ENCODE peak calls at places on chromosome 7, in four cellular contexts. V is fibroblast of lung, Z is fibroblast of the aortic adventitia, G is right lobe of liver. B is an unnamed sample.

GRCh38 chr7:14766747-14767146 is 135.8 kb downstream of the DGKB start:
- DNase-seq in G (no peak), V (no peak), Z (no peak), B (no peak)

GRCh38 chr7:52249741-52250140 is 785.7 kb upstream of the POM121L12 start:
- DNase-seq in V (no peak), G (no peak), Z (no peak), B (no peak)

GRCh38 chr7:99407849-99408346 is 499 bp downstream of the PDAP1 start:
- DNase-seq in G (no peak), V (peak), Z (peak), B (no peak)

GRCh38 chr7:22572292-22572691 is 72.3 kb upstream of the STEAP1B start:
- DNase-seq in V (no peak), G (no peak), Z (peak), B (no peak)

GRCh38 chr7:128742206-128742605 is 3.0 kb downstream of the CALU start:
- DNase-seq in V (peak), G (no peak), Z (peak), B (no peak)

GRCh38 chr7:149330914-149331567 is 69.0 kb downstream of the ZNF783 start:
- DNase-seq in Z (no peak), G (no peak), V (no peak), B (no peak)

GRCh38 chr7:13551503-13551902 is 438.0 kb downstream of the ETV1 start:
- DNase-seq in Z (no peak), G (no peak), V (no peak), B (no peak)

GRCh38 chr7:30912986-30913671 is 1.5 kb downstream of the AQP1 start:
- DNase-seq in Z (no peak), G (no peak), V (no peak), B (no peak)

GRCh38 chr7:17651926-17652385 is 288.3 kb downstream of the SNX13 start:
- DNase-seq in G (no peak), Z (peak), V (peak), B (peak)

GRCh38 chr7:12297709-12298108 is 86.6 kb downstream of the TMEM106B start:
- DNase-seq in Z (no peak), V (no peak), G (no peak), B (no peak)

GRCh38 chr7:131294553-131294952 is 33.1 kb upstream of the MKLN1 start:
- DNase-seq in G (no peak), Z (peak), V (no peak), B (no peak)

GRCh38 chr7:151689196-151689971 is 169.7 kb upstream of the RHEB start:
- DNase-seq in Z (no peak), G (no peak), V (peak), B (no peak)

GRCh38 chr7:129089521-129090212 is 34.8 kb upstream of the TNPO3 start:
- DNase-seq in G (no peak), V (no peak), Z (peak), B (no peak)

GRCh38 chr7:101690061-101690460 is 61.0 kb upstream of the MYL10 start:
- DNase-seq in Z (no peak), G (no peak), V (peak), B (no peak)

GRCh38 chr7:139598642-139599041 is 75.2 kb downstream of the CLEC2L start:
- DNase-seq in V (peak), Z (peak), G (no peak), B (no peak)

GRCh38 chr7:46026741-46027140 is 105.7 kb upstream of the IGFBP3 start:
- DNase-seq in V (no peak), G (no peak), Z (no peak), B (no peak)

GRCh38 chr7:26588511-26588910 is 275.9 kb downstream of the SKAP2 start:
- DNase-seq in Z (no peak), G (no peak), V (no peak), B (no peak)

GRCh38 chr7:147759327-147759943 is 831.1 kb upstream of the C7orf33 start:
- DNase-seq in G (no peak), V (no peak), Z (no peak), B (no peak)

GRCh38 chr7:47357863-47358262 is 224.0 kb downstream of the TNS3 start:
- DNase-seq in G (no peak), V (no peak), Z (no peak), B (no peak)

GRCh38 chr7:92747041-92747835 is 89.1 kb downstream of the CDK6 start:
- DNase-seq in V (peak), G (no peak), Z (no peak), B (no peak)

GRCh38 chr7:159211540-159212182 is 67.0 kb upstream of the VIPR2 start:
- DNase-seq in V (no peak), G (no peak), Z (no peak), B (no peak)

GRCh38 chr7:18357691-18358090 is 137.9 kb upstream of the HDAC9 start:
- DNase-seq in G (no peak), Z (no peak), V (no peak), B (peak)

GRCh38 chr7:75772081-75773077 is at the start of gene CCL26:
- DNase-seq in G (no peak), V (peak), Z (peak), B (peak)

GRCh38 chr7:2399848-2400587 is 3.4 kb upstream of the CHST12 start:
- DNase-seq in V (peak), G (peak), Z (peak), B (peak)

GRCh38 chr7:47475880-47476227 is 106.1 kb downstream of the TNS3 start:
- DNase-seq in G (no peak), V (no peak), Z (no peak), B (no peak)

GRCh38 chr7:69742237-69742636 is 144.0 kb downstream of the AUTS2 start:
- DNase-seq in V (no peak), Z (no peak), G (no peak), B (no peak)

GRCh38 chr7:117810642-117811512 is 62.4 kb downstream of the CTTNBP2 start:
- DNase-seq in Z (peak), G (no peak), V (no peak), B (no peak)

GRCh38 chr7:47518827-47519226 is 63.1 kb downstream of the TNS3 start:
- DNase-seq in Z (no peak), G (peak), V (no peak), B (no peak)

GRCh38 chr7:156145184-156145583 is 332.9 kb upstream of the SHH start:
- DNase-seq in Z (no peak), G (no peak), V (no peak), B (no peak)

GRCh38 chr7:84379446-84379845 is 184.9 kb upstream of the SEMA3A start:
- DNase-seq in G (no peak), V (no peak), Z (no peak), B (no peak)

GRCh38 chr7:105642264-105642663 is 61.0 kb upstream of the EFCAB10 start:
- DNase-seq in G (no peak), V (no peak), Z (no peak), B (no peak)

GRCh38 chr7:537911-538634 is 18.4 kb upstream of the PDGFA start:
- DNase-seq in V (peak), G (no peak), Z (peak), B (peak)
- TF ChIP-seq CTCF in V (no peak), G (no peak), Z (no peak), B (no peak)

GRCh38 chr7:123768493-123768892 is 19.7 kb upstream of the WASL start:
- DNase-seq in Z (no peak), V (no peak), G (peak), B (no peak)

GRCh38 chr7:123771256-123771655 is 22.5 kb upstream of the WASL start:
- DNase-seq in Z (no peak), V (no peak), G (no peak), B (no peak)

GRCh38 chr7:123771846-123772245 is 23.0 kb upstream of the WASL start:
- DNase-seq in V (no peak), Z (no peak), G (no peak), B (no peak)

GRCh38 chr7:123769371-123769770 is 20.6 kb upstream of the WASL start:
- DNase-seq in Z (peak), V (peak), G (peak), B (peak)

DNA sequence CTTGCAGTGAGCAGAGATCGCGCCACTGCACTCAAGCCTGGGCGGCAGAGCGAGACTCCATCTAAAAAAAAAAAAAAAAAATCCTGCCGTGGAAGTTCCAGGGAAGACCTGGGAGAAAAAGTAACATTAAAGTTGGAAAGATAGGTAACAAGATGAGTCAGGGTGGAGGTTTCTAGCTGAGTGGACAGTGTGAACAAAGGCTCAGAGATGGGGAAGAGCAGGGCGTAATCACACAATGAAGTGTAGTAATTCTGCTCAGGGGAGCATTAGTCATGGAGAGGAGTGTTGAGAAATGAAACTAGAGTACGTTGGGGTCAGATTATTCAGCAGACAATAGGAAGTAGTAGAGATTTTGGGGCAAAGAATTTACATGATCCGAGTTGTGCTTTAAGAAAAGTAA is 21.6 kb upstream of the WASL start:
- DNase-seq in Z (peak), G (no peak), V (peak), B (no peak)
- H3K4me3 ChIP-seq in Z (no peak), G (no peak), V (no peak), B (no peak)

DNA sequence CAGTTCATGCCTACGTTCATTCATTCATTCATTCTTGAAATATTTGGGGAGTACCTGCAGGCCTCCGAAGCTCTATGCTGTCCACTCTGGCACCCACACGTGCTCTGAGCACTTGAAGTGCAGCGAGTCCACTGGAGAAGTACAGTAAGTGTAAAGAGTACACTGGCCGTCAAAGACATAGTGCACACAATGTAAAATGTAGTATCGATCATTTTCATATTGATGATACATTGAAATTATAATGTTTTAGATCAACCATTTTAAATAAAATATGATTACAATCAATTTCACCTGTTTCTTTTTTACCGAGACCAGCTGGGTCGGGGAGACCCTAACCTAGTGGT is 37.0 kb upstream of the PURB start:
- DNase-seq in V (no peak), G (no peak), Z (no peak), B (no peak)
- TF ChIP-seq CTCF in V (no peak), G (no peak), Z (no peak), B (no peak)

DNA sequence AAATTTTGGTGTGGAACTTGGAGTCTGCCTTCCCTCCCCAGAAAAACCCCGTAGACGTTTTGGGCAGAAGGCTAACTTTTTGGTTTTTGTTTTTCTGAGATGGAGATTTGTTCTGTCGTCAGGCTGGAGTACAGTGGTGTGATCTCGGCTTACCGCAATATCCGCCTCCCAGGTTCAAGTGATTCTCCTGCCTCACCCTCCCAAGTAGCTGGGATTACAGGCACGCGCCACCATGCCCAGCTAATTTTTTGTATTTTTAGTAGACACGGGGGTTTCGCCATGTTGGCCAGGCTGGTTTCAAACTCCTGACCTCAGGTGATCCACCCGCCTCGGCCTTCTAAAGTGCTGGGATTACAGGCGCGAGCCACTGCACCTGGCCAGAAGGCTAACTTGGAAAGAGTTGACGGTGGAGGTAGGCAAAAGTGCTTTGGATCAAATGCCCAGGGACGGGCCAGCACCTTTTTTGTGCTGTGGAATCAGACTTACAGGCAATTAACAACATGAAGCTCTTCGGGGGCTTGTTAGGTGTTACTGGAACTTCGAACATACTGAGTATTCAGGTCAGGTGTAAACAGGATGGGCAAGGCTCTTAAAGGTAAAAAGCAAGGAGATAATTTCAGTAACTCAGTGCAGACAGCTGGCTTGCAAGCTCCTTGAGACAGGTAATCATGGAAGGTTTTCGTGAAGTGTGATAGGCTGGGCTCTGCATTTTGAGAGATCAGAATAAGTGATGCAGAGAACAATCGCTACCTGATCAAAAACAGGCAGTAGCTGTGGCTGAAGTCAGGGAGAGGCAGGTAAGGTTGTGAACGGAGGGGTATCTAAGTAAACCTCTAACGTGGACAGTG is 1.8 kb downstream of the PPP1R35 start:
- DNase-seq in V (no peak), G (no peak), Z (no peak), B (no peak)
- H3K4me3 ChIP-seq in V (peak), G (peak), Z (peak), B (peak)

DNA sequence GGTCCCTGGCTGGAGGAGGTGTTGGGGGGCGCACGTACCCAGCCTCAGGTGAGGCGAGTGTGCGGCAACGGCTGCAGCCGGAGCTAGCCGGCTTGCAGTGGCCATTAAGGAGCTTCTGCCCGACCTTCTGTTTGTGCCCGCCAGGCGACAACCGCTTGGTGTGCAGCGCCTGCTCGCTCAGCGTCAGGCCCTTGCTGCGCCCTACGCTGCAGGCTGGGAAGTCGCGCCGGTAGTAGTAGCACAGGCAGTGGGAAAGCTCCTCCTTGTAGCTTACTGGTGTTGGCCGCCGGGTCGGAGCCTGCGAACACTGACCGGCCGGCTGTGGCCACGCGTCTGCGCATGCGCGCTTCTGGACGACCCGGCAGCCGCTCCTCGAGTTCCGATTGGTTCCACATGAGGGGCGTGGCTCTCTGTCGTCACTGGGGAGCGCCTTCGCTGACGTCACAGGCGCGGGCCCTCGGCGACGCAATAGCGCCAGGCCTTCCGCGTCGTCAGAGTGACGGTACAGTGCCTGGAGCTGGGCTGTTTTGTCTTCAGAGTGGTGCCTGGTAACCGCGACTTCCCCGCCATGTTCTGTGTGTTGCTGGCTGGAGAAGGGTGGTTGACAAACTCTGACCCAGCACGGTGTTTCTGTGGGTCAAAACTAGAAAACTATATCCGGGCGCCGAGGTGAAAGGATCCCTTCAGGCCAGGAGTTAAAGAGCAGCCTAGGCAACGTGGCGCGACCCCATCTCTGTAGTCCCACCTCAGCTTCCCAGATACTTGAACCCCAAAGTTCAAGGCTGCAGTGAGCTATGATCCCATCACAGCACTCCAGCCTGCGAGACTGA is 76.3 kb upstream of the TMEM248 start:
- DNase-seq in Z (peak), V (peak), G (peak), B (peak)
- TF ChIP-seq CTCF in Z (peak), V (no peak), G (no peak), B (no peak)

GRCh38 chr7:81692146-81692905 is 77.5 kb downstream of the HGF start:
- DNase-seq in Z (peak), V (no peak), G (no peak), B (peak)

GRCh38 chr7:81690251-81690650 is 79.6 kb downstream of the HGF start:
- DNase-seq in Z (no peak), V (no peak), G (no peak), B (no peak)

GRCh38 chr7:81688622-81689411 is 81.0 kb downstream of the HGF start:
- DNase-seq in G (no peak), Z (peak), V (no peak), B (no peak)

GRCh38 chr7:81691199-81691821 is 78.5 kb downstream of the HGF start:
- DNase-seq in V (no peak), G (no peak), Z (peak), B (no peak)

DNA sequence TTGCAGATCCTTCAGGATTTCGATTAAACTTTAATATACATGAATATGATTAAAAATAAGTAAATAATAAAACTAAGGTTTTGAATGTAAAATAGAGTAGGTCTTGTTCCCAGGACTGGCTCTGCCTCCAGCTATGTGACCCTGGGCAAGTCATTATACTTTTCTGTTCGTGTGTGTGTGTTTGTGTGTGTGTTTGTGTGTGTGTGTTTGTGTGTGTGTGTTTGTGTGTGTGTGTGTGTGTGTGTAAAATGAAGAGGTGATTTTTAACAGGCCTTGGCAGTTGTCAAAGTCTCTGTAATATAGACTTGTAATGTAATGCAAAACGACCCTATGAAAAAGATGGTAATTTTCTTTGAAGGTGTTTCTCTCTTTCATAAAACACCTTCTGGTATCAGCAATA is 79.2 kb downstream of the HGF start:
- DNase-seq in G (no peak), Z (no peak), V (no peak), B (no peak)
- H3K4me3 ChIP-seq in G (no peak), Z (no peak), V (no peak), B (peak)

DNA sequence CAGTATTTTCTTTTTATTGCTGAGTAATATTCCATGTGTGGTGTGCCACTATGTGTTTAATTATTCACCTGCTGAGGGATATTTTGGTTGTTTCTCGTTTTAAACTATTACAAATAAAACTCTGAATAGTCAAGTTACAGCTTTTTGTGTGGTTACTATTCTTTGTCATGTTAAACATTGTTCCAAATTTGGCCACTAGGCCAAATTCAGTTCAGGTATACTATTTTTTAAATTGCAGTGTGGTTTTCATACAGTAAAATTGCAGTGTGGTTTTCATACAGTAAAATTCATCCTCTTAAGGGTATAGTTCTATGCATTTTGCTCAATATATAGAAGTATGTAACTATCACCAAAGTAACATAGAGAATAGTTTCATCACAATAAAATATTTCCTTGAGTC is 97.4 kb upstream of the FAM3C start:
- DNase-seq in Z (no peak), G (no peak), V (no peak), B (no peak)
- TF ChIP-seq CTCF in Z (no peak), G (no peak), V (no peak), B (no peak)

GRCh38 chr7:143510854-143511592 is 33.4 kb downstream of the TAS2R41 start:
- DNase-seq in G (no peak), Z (no peak), V (no peak), B (no peak)
- H3K4me3 ChIP-seq in G (no peak), Z (no peak), V (no peak), B (no peak)